ENCODE peak calls at places on chromosome 15, in five cellular contexts. X is AG04450; S is transverse colon; U is heart left ventricle; P is naive thymus-derived CD4-positive, alpha-beta T cell. F is an unnamed sample.
A peak's percentile ranks its signal among the peaks of the same experiment; 100 is the strongest.

GRCh38 chr15:77966540-77967290 is 110.8 kb downstream of the TBC1D2B start:
- DNase-seq in U (no peak), S (peak; percentile 46), P (peak; percentile 39), X (peak; percentile 11), F (no peak)

GRCh38 chr15:45634442-45635190 is at the start of gene SQOR:
- DNase-seq in P (peak; percentile 57), S (peak; percentile 93), U (peak; percentile 91), X (no peak), F (peak; percentile 94)

GRCh38 chr15:25435474-25436243 is 3.2 kb downstream of the UBE3A start:
- DNase-seq in U (no peak), X (no peak), S (no peak), P (no peak), F (no peak)

GRCh38 chr15:79965836-79966630 is 5.0 kb downstream of the BCL2A1 start:
- DNase-seq in X (no peak), U (no peak), S (no peak), P (no peak), F (no peak)

GRCh38 chr15:25718597-25718996 is 144.5 kb downstream of the ATP10A start:
- DNase-seq in X (no peak), S (no peak), U (no peak), P (no peak), F (peak; percentile 61)

GRCh38 chr15:61759639-61760038 is 300.6 kb downstream of the VPS13C start:
- DNase-seq in X (no peak), P (no peak), U (no peak), S (no peak), F (no peak)

GRCh38 chr15:93362821-93363220 is 273.8 kb upstream of the RGMA start:
- DNase-seq in U (no peak), X (no peak), P (no peak), S (no peak), F (no peak)

GRCh38 chr15:62896380-62896866 is 146.1 kb upstream of the TPM1 start:
- DNase-seq in X (no peak), P (no peak), S (no peak), U (no peak), F (no peak)

GRCh38 chr15:90234519-90234988 is 545 bp downstream of the GDPGP1 start:
- DNase-seq in X (no peak), U (no peak), S (no peak), P (no peak), F (no peak)

GRCh38 chr15:101266034-101266433 is 11.3 kb downstream of the SELENOS start:
- DNase-seq in S (no peak), X (no peak), U (no peak), P (no peak), F (peak; percentile 80)

GRCh38 chr15:100464895-100465294 is 63.9 kb downstream of the CERS3 start:
- DNase-seq in X (no peak), P (peak; percentile 12), S (no peak), U (no peak), F (no peak)

GRCh38 chr15:82540984-82541431 is 751 bp upstream of the RPS17 start:
- DNase-seq in P (no peak), U (no peak), S (peak; percentile 21), X (no peak), F (peak; percentile 75)

GRCh38 chr15:29672446-29672845 is 149.8 kb downstream of the TJP1 start:
- DNase-seq in X (no peak), S (no peak), U (no peak), P (no peak), F (no peak)
- H3K27ac ChIP-seq in X (no peak overlapping the region), S (no peak overlapping the region), U (no peak overlapping the region), P (no peak overlapping the region), F (no peak overlapping the region)

DNA sequence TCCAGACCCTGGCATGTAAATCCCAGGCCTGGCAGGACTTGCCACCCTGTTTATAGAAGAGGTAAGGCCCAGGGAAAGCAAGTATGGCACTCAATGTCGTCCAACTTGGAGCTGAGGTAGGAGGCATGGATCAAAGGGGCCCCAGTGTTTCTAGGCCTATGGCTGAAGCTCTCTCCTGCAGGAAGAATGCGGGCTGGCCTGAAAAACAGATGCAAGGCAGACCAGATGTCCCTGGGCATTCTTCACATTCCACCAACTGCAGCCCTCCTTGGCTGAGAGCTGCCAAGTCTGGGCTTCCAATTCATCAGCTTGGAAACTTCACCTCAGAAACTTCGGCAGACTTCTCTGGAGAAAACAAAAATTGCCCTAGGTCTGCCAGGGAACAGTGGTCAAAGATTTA is 22.2 kb downstream of the MESD start:
- DNase-seq in U (no peak), X (peak; percentile 72), P (no peak), S (no peak), F (no peak)
- H3K27ac ChIP-seq in U (no peak overlapping the region), X (peak overlapping the region; percentile 47), P (no peak overlapping the region), S (no peak overlapping the region), F (no peak overlapping the region)

GRCh38 chr15:65402971-65403370 is 19.8 kb downstream of the IGDCC4 start:
- DNase-seq in U (no peak), P (no peak), S (no peak), X (no peak), F (no peak)

GRCh38 chr15:65400760-65401606 is 21.8 kb downstream of the IGDCC4 start:
- DNase-seq in X (no peak), S (peak; percentile 58), U (peak; percentile 65), P (peak; percentile 18), F (peak; percentile 57)

GRCh38 chr15:65399997-65400396 is 22.2 kb upstream of the IGDCC3 start:
- DNase-seq in U (no peak), X (no peak), P (no peak), S (no peak), F (peak; percentile 7)

GRCh38 chr15:65399001-65399706 is 21.4 kb upstream of the IGDCC3 start:
- DNase-seq in P (no peak), S (no peak), X (no peak), U (no peak), F (peak; percentile 18)

DNA sequence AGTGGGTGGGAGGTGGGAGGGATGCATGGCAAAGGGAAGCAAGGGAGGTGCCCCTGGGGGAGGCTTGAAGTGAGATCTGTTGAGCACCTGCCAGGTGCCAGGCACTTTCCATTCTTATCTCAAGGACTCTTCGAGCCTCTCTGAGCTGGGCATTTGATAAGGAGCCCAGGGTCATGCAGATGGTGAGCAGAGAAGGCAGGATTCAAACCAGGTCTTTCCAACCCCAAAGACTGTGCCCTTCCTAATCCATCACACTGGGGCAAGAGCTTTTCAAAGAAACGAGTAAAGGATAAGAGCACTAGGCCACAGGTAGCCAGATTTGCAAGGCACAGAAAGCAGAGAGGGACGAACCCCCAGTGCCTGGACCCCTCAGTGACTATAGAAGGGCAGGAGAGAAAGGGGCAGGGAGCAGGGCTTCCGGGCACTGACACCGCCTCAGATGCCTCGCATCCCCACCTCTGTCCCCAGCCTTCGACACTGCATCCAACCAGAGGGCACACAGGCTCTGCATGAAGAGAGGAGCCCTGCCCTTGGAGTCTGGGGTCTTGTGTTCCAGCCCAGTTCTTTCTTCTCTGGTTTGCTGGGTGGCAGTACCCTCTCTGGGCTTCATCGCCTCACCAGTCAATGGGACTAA is 21.0 kb downstream of the IGDCC4 start:
- DNase-seq in X (no peak), S (no peak), P (no peak), U (no peak), F (no peak)
- H3K27ac ChIP-seq in X (no peak overlapping the region), S (no peak overlapping the region), P (no peak overlapping the region), U (no peak overlapping the region), F (no peak overlapping the region)

GRCh38 chr15:71131601-71132357 is 16.5 kb downstream of the THSD4 start:
- DNase-seq in P (no peak), S (no peak), X (no peak), U (no peak), F (no peak)
- H3K27ac ChIP-seq in P (no peak overlapping the region), S (no peak overlapping the region), X (no peak overlapping the region), U (no peak overlapping the region), F (no peak overlapping the region)

GRCh38 chr15:34358948-34359347 is 8.0 kb downstream of the LPCAT4 start:
- DNase-seq in U (no peak), S (no peak), P (no peak), X (no peak), F (no peak)

GRCh38 chr15:34361278-34361677 is 5.7 kb downstream of the LPCAT4 start:
- DNase-seq in P (no peak), S (no peak), X (no peak), U (no peak), F (no peak)

GRCh38 chr15:34362047-34362773 is 4.8 kb downstream of the LPCAT4 start:
- DNase-seq in S (peak; percentile 87), P (no peak), X (no peak), U (no peak), F (no peak)

GRCh38 chr15:34359416-34359815 is 7.6 kb downstream of the LPCAT4 start:
- DNase-seq in S (peak; percentile 58), X (no peak), U (no peak), P (no peak), F (no peak)

GRCh38 chr15:34360298-34360697 is 6.7 kb downstream of the LPCAT4 start:
- DNase-seq in X (no peak), U (no peak), S (no peak), P (no peak), F (no peak)
- H3K27ac ChIP-seq in X (no peak overlapping the region), U (no peak overlapping the region), S (peak overlapping the region; percentile 54), P (no peak overlapping the region), F (no peak overlapping the region)

DNA sequence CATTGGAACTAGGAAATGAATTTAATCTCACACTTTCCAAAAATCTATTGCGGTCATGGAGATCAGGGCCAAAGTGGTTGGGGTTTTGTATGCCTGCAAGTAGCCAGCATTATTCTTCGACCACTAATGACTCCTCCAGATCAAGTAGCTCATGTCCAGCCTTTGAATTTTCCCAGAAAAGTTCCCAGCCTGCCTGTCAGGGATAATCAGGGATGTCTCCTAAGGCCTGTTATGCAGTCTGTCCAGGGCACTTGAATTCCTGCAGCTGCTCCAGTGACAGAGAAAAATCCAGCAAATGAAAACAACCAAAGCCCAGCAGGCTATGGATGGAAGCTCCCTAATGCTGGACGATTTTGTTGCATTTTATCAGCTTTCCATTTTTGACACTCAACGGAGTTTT is 215.4 kb downstream of the ADAMTSL3 start:
- DNase-seq in X (no peak), U (peak; percentile 52), S (no peak), P (no peak), F (no peak)
- H3K27ac ChIP-seq in X (no peak overlapping the region), U (peak overlapping the region; percentile 50), S (peak overlapping the region; percentile 16), P (no peak overlapping the region), F (no peak overlapping the region)

GRCh38 chr15:67185051-67185450 is 69.4 kb downstream of the AAGAB start:
- DNase-seq in U (no peak), X (no peak), S (no peak), P (no peak), F (no peak)

GRCh38 chr15:67186688-67187087 is 67.8 kb downstream of the AAGAB start:
- DNase-seq in U (no peak), S (no peak), X (no peak), P (no peak), F (no peak)

GRCh38 chr15:67187351-67187854 is 67.1 kb downstream of the AAGAB start:
- DNase-seq in P (no peak), S (no peak), U (no peak), X (no peak), F (no peak)

GRCh38 chr15:67185621-67186225 is 68.7 kb downstream of the AAGAB start:
- DNase-seq in U (no peak), S (no peak), X (no peak), P (no peak), F (no peak)

DNA sequence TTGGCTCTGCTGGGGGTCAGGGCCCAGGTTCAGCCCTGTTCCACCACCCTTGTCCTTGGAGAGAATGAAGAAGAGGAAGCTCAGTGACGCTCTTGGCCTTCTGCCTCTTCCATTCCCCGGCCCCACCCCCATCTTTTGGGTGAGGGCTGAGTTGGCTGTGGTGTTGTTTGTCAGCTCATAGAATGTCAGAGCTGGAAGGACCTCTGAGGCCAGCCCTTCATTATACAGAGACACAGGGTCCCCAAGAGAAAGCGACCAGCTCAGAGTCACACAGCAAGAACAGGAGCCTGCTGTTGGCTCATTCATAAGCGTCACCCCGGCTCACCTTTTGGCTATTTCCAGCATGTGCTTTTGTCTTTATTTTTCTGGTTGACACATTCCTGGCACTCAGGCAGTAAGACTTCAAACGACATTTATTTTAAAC is 68.2 kb downstream of the AAGAB start:
- DNase-seq in P (no peak), U (peak; percentile 85), S (no peak), X (no peak), F (peak; percentile 76)
- H3K27ac ChIP-seq in P (no peak overlapping the region), U (peak overlapping the region; percentile 66), S (peak overlapping the region; percentile 63), X (no peak overlapping the region), F (no peak overlapping the region)

F was measured in aorta.